ENCODE peak calls at places on chromosomes 11 and 22, in eight cellular contexts. C is NCI-H2081, I is iris pigment epithelial cell, S is skeletal muscle cell, D is colonic mucosa, W is choroid plexus epithelial cell, T is EL, Y is aorta. J is an unnamed sample.
A peak's percentile ranks its signal among the peaks of the same experiment; 100 is the strongest.

GRCh38 chr22:29165336-29166060 is 40.2 kb upstream of the EMID1 start:
- DNase-seq in C (no peak), I (no peak), S (no peak), D (no peak), W (no peak), T (no peak), Y (peak; percentile 59), J (no peak)

GRCh38 chr11:36070215-36070976 is 126.5 kb downstream of the LDLRAD3 start:
- DNase-seq in C (no peak), I (no peak), S (no peak), D (no peak), W (no peak), T (no peak), Y (no peak), J (no peak)

GRCh38 chr22:26168934-26169311 is 339 bp upstream of the SEZ6L start:
- DNase-seq in C (no peak), I (peak; percentile 5), S (no peak), D (no peak), W (no peak), T (no peak), Y (no peak), J (no peak)

GRCh38 chr11:75679566-75679965 is 10.7 kb upstream of the MAP6 start:
- DNase-seq in C (no peak), I (no peak), S (no peak), D (no peak), W (no peak), T (no peak), Y (no peak), J (no peak)

GRCh38 chr22:41302016-41302767 is 867 bp downstream of the ZC3H7B start:
- DNase-seq in C (no peak), I (no peak), S (no peak), D (no peak), W (no peak), T (no peak), Y (no peak), J (no peak)

GRCh38 chr11:8917157-8917820 is 6.3 kb downstream of the AKIP1 start:
- DNase-seq in C (no peak), I (peak; percentile 93), S (peak; percentile 67), D (no peak), W (peak; percentile 97), T (peak; percentile 94), Y (peak; percentile 82), J (peak; percentile 89)

GRCh38 chr22:18119409-18120110 is 9.0 kb downstream of the TUBA8 start:
- DNase-seq in C (no peak), I (no peak), S (no peak), D (peak; percentile 8), W (no peak), T (no peak), Y (peak; percentile 63), J (no peak)

GRCh38 chr22:37922177-37922576 is 16.1 kb downstream of the MICALL1 start:
- DNase-seq in C (no peak), I (no peak), S (no peak), D (no peak), W (no peak), T (no peak), Y (no peak), J (no peak)

GRCh38 chr22:39820266-39820665 is 73.3 kb downstream of the ENTHD1 start:
- DNase-seq in C (no peak), I (peak; percentile 71), S (peak; percentile 81), D (no peak), W (peak; percentile 66), T (peak; percentile 81), Y (no peak), J (peak; percentile 85)

GRCh38 chr22:38203855-38204497 is 2.2 kb downstream of the MAFF start:
- DNase-seq in C (no peak), I (peak; percentile 60), S (peak; percentile 47), D (no peak), W (no peak), T (peak; percentile 81), Y (no peak), J (no peak)

GRCh38 chr22:36073476-36073875 is 44.9 kb upstream of the RBFOX2 start:
- DNase-seq in C (no peak), I (peak; percentile 30), S (no peak), D (no peak), W (no peak), T (peak; percentile 36), Y (no peak), J (no peak)

GRCh38 chr11:95542868-95543551 is 246.6 kb downstream of the FAM76B start:
- DNase-seq in C (no peak), I (no peak), S (no peak), D (no peak), W (no peak), T (no peak), Y (no peak), J (no peak)

GRCh38 chr11:134224710-134225662 is 515 bp downstream of the VPS26B start:
- DNase-seq in C (peak; percentile 89), I (peak; percentile 22), S (no peak), D (peak; percentile 63), W (peak; percentile 34), T (peak; percentile 42), Y (peak; percentile 85), J (no peak)

GRCh38 chr11:92941676-92942571 is 27.5 kb upstream of the MTNR1B start:
- DNase-seq in C (peak; percentile 33), I (peak; percentile 43), S (no peak), D (peak; percentile 24), W (peak; percentile 74), T (peak; percentile 48), Y (no peak), J (peak; percentile 18)

GRCh38 chr22:27545071-27545470 is 256.5 kb downstream of the MN1 start:
- DNase-seq in C (no peak), I (no peak), S (no peak), D (no peak), W (no peak), T (no peak), Y (no peak), J (no peak)

GRCh38 chr22:31829505-31829904 is 75.7 kb downstream of the DEPDC5 start:
- DNase-seq in C (no peak), I (peak; percentile 97), S (peak; percentile 58), D (no peak), W (peak; percentile 92), T (peak; percentile 96), Y (no peak), J (peak; percentile 83)

GRCh38 chr22:17570851-17571631 is 7.7 kb downstream of the SLC25A18 start:
- DNase-seq in C (no peak), I (peak; percentile 96), S (peak; percentile 96), D (peak; percentile 30), W (peak; percentile 98), T (peak; percentile 88), Y (peak; percentile 86), J (peak; percentile 85)

GRCh38 chr11:120912504-120912903 is 111.4 kb upstream of the TBCEL start:
- DNase-seq in C (no peak), I (peak; percentile 65), S (peak; percentile 5), D (no peak), W (peak; percentile 77), T (peak; percentile 23), Y (no peak), J (peak; percentile 61)

GRCh38 chr11:71951741-71952310 is 23.0 kb downstream of the RNF121 start:
- DNase-seq in C (no peak), I (no peak), S (no peak), D (no peak), W (no peak), T (no peak), Y (no peak), J (no peak)

GRCh38 chr11:128919192-128919591 is 23.5 kb downstream of the TP53AIP1 start:
- DNase-seq in C (no peak), I (no peak), S (no peak), D (no peak), W (no peak), T (no peak), Y (peak; percentile 64), J (no peak)

GRCh38 chr11:32905028-32905667 is 12.5 kb downstream of the QSER1 start:
- DNase-seq in C (no peak), I (peak; percentile 56), S (no peak), D (no peak), W (peak; percentile 44), T (no peak), Y (no peak), J (peak; percentile 33)

GRCh38 chr11:93198221-93198650 is 445 bp upstream of the SLC36A4 start:
- DNase-seq in C (no peak), I (peak; percentile 55), S (peak; percentile 6), D (no peak), W (peak; percentile 58), T (no peak), Y (no peak), J (peak; percentile 41)

GRCh38 chr11:69403556-69404215 is 77.8 kb upstream of the LINC01488 start:
- DNase-seq in C (no peak), I (peak; percentile 57), S (no peak), D (no peak), W (peak; percentile 45), T (peak; percentile 69), Y (no peak), J (peak; percentile 52)

GRCh38 chr11:1825039-1825740 is 9.6 kb upstream of the SYT8 start:
- DNase-seq in C (no peak), I (no peak), S (no peak), D (peak; percentile 58), W (peak; percentile 21), T (no peak), Y (peak; percentile 80), J (no peak)